ENCODE peak calls at places on chromosome 22, in seven cellular contexts. C is HCT116, M is SK-N-SH, G is HepG2, V is K562, U is H1, E is GM12878. I is an unnamed sample.

GRCh38 chr22:43313497-43314474 is 29.4 kb downstream of the SCUBE1 start:
- DNase-seq in C (no peak), E (no peak), V (no peak), G (no peak), M (no peak), U (no peak), I (no peak)

GRCh38 chr22:38180841-38181452 is 683 bp downstream of the PLA2G6 start:
- DNase-seq in G (no peak), E (no peak), U (no peak), V (peak), C (no peak), M (no peak), I (no peak)

GRCh38 chr22:49543876-49544275 is 283.8 kb downstream of the BRD1 start:
- DNase-seq in M (no peak), E (no peak), C (no peak), G (no peak), U (no peak), V (no peak), I (no peak)

GRCh38 chr22:19055801-19056200 is 66.4 kb downstream of the DGCR2 start:
- DNase-seq in M (peak), V (no peak), E (no peak), U (no peak), C (no peak), G (no peak), I (no peak)

GRCh38 chr22:28958611-28959010 is 75.2 kb downstream of the ZNRF3 start:
- DNase-seq in V (no peak), C (no peak), U (no peak), G (no peak), M (no peak), E (no peak), I (no peak)

GRCh38 chr22:28208036-28208435 is 289.0 kb upstream of the PITPNB start:
- DNase-seq in E (no peak), V (no peak), U (no peak), G (no peak), C (no peak), M (no peak), I (no peak)

GRCh38 chr22:37631448-37632173 is 7.9 kb upstream of the SH3BP1 start:
- DNase-seq in M (no peak), G (peak), C (no peak), U (no peak), E (no peak), V (no peak), I (no peak)

GRCh38 chr22:43136255-43136654 is 6.9 kb downstream of the MCAT start:
- DNase-seq in V (peak), G (peak), E (no peak), C (no peak), U (peak), M (peak), I (no peak)

GRCh38 chr22:37674951-37675929 is at the start of gene LGALS1:
- DNase-seq in U (peak), V (peak), E (no peak), M (peak), C (peak), G (peak), I (peak)

GRCh38 chr22:42389137-42389536 is 43.1 kb downstream of the NFAM1 start:
- DNase-seq in M (no peak), U (no peak), C (no peak), G (no peak), E (no peak), V (no peak), I (no peak)

GRCh38 chr22:50705219-50705691 is 32.6 kb downstream of the SHANK3 start:
- DNase-seq in U (peak), V (peak), C (no peak), G (no peak), M (peak), E (no peak), I (no peak)

GRCh38 chr22:39966522-39966921 is 6.3 kb downstream of the TMA7B start:
- DNase-seq in M (no peak), U (no peak), V (no peak), G (no peak), E (no peak), C (no peak), I (no peak)

GRCh38 chr22:39970742-39971141 is 10.5 kb downstream of the TMA7B start:
- DNase-seq in E (no peak), G (no peak), V (no peak), M (no peak), C (no peak), U (no peak), I (no peak)

GRCh38 chr22:39967996-39968968 is 8.1 kb downstream of the TMA7B start:
- DNase-seq in G (no peak), M (peak), V (no peak), U (no peak), E (no peak), C (no peak), I (peak)

GRCh38 chr22:39965749-39966148 is 5.6 kb downstream of the TMA7B start:
- DNase-seq in U (no peak), G (no peak), E (no peak), V (peak), M (no peak), C (no peak), I (no peak)

DNA sequence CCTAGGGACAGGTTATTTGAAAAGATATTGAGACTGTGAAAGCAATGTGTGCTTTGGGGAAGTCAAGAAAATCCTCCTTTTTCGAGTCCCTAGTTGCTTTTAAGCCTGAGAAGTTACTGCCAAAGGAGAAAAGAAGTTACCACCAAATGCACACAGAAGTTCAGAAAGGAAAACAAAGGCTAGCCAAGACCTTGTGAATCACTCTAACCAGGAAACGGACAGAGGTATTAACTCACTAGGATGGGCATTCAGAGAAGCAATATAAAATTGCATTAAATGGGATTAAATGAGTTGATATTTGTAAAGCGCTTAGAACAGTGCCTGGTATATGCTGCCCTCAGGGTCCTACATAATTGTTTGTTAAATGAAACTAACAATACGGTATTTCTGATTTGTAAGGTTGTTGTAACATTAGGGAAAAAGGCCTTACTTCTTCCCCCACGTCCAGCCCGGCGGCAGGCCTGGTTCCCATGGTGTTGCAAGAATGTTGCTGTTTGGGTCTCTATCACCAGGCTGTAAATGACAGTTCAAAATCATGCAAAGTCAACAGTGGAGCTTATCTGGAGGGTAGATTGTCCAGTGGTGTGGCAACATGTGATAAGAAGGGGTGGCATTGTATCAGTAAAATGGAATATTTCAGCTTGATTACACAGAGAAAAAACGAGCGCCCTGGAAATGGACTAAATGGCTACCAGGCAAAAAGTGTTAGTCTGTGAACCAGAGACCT is 7.1 kb downstream of the TMA7B start:
- DNase-seq in C (no peak), G (no peak), E (no peak), M (peak), V (no peak), U (no peak), I (no peak)
- TF ChIP-seq JUND in C (no peak), G (no peak), E (no peak), M (no peak), V (peak), U (no peak), I (no peak)

GRCh38 chr22:31954535-31955326 is 10.4 kb downstream of the YWHAH start:
- DNase-seq in C (no peak), E (no peak), V (no peak), G (no peak), U (no peak), M (no peak), I (no peak)
- TF ChIP-seq JUND in C (no peak), E (no peak), V (no peak), G (no peak), U (no peak), M (no peak), I (no peak)

GRCh38 chr22:40444483-40444787 is 74.0 kb downstream of the SGSM3 start:
- DNase-seq in U (no peak), C (no peak), M (no peak), G (no peak), V (no peak), E (no peak), I (no peak)

GRCh38 chr22:40446203-40446602 is 75.8 kb downstream of the SGSM3 start:
- DNase-seq in U (no peak), V (no peak), M (no peak), C (no peak), E (no peak), G (no peak), I (no peak)

GRCh38 chr22:40441761-40442364 is 71.5 kb downstream of the SGSM3 start:
- DNase-seq in U (no peak), G (no peak), V (no peak), M (no peak), C (no peak), E (no peak), I (no peak)

GRCh38 chr22:40449676-40450035 is 79.3 kb downstream of the SGSM3 start:
- DNase-seq in C (no peak), U (no peak), M (no peak), V (no peak), G (no peak), E (no peak), I (no peak)

GRCh38 chr22:40443675-40444482 is 73.5 kb downstream of the SGSM3 start:
- DNase-seq in M (no peak), G (no peak), C (no peak), V (no peak), E (no peak), U (no peak), I (no peak)
- TF ChIP-seq JUND in M (no peak), G (no peak), C (no peak), V (no peak), E (no peak), U (no peak), I (no peak)

DNA sequence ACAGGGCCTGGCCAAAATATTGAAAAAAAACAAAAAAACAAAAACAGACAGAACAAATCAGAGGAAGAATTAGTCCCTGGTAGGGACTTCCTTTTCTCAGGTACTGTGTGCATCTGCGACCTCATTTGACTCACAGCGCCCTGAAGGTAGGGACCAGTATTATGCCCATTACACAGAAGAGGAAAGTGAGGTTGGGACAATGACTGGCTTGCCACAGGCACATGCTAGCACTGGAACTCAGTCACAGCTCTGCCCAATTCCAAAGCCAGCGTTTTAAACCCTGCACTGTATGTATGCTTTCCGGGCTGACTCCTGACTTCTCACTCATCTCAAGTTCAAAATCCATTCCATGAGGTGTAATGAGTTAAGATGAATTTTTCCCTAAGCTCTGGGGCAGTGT is 3.3 kb downstream of the SEC14L4 start:
- DNase-seq in C (no peak), M (no peak), G (no peak), V (no peak), E (no peak), U (no peak), I (no peak)
- TF ChIP-seq JUND in C (no peak), M (no peak), G (no peak), V (no peak), E (no peak), U (no peak), I (no peak)

GRCh38 chr22:45083659-45084305 is 74.0 kb upstream of the PHF21B start:
- DNase-seq in C (no peak), G (no peak), U (no peak), V (no peak), M (no peak), E (no peak), I (no peak)
- TF ChIP-seq JUND in C (no peak), G (no peak), U (no peak), V (no peak), M (peak), E (no peak), I (no peak)

DNA sequence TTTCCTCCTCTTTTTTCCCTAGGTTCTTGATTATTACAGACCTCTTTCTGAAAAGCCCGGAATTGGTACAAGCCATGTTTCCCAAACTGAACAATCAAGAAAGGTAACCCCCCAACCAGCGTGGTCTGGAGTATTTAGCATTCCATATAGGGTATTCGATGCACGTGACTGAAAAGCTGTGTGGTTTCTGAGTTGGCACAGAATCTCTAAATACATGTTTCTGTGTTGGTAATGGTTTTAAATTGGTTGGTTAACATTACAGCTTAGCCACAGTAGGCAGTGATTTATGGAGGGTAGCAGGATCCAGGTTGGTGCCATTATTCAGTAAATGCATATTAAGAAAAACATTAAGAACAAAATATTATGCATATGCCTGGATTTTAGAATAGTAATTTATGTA is 46.8 kb downstream of the ATXN10 start:
- DNase-seq in V (no peak), C (no peak), G (no peak), M (no peak), E (no peak), U (no peak), I (no peak)
- TF ChIP-seq JUND in V (no peak), C (no peak), G (no peak), M (no peak), E (no peak), U (no peak), I (no peak)

GRCh38 chr22:30393885-30394284 is 2.9 kb upstream of the SEC14L2 start:
- DNase-seq in G (no peak), M (no peak), V (no peak), E (no peak), U (no peak), C (no peak), I (no peak)
- TF ChIP-seq JUND in G (no peak), M (no peak), V (no peak), E (no peak), U (no peak), C (no peak), I (no peak)

DNA sequence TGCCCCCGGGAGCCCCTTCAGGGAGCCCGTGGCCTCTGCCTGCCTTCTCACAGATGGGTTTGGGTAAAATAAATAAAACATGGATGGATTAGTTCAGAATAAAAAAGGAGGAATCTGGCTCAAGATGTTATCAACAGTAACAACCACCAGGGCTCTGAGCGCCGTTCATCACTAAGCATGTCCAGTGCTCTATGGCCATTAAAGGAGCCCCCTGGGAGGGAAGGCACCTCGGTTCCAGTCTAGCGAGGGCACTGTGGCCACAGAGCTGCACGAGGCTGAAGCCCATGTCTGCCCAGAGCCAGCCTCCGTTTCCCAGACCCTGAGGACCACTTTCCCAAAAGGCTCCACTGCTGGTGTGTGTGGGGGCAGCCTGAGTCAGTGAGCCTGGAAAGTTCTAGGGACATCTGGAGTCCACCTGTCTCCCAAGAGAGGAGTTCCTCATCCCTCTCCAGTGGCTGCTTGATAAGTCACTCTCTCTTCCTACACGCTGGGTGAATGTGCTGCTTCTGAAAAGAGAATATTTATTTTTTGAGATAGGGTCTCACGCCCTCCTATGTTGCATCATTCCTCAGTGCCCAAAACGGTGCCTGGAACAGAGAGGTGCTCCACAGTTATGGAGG is 614.6 kb downstream of the TBC1D22A start:
- DNase-seq in M (no peak), U (no peak), E (no peak), G (no peak), C (no peak), V (no peak), I (no peak)
- TF ChIP-seq JUND in M (no peak), U (no peak), E (no peak), G (no peak), C (no peak), V (no peak), I (no peak)

GRCh38 chr22:26894766-26895485 is 237.5 kb downstream of the MIAT start:
- DNase-seq in M (no peak), U (peak), G (peak), C (peak), V (no peak), E (no peak), I (no peak)

GRCh38 chr22:26893034-26893710 is 235.8 kb downstream of the MIAT start:
- DNase-seq in G (no peak), V (no peak), C (no peak), E (no peak), M (no peak), U (peak), I (no peak)

GRCh38 chr22:26892401-26893033 is 235.1 kb downstream of the MIAT start:
- DNase-seq in C (no peak), M (no peak), G (no peak), V (no peak), U (peak), E (no peak), I (no peak)

GRCh38 chr22:26893711-26894110 is 236.3 kb downstream of the MIAT start:
- DNase-seq in E (no peak), V (no peak), M (no peak), U (peak), C (no peak), G (no peak), I (no peak)

GRCh38 chr22:26894362-26894761 is 237.0 kb downstream of the MIAT start:
- DNase-seq in M (no peak), G (no peak), C (no peak), E (no peak), U (no peak), V (no peak), I (no peak)
- TF ChIP-seq JUND in M (no peak), G (no peak), C (no peak), E (no peak), U (no peak), V (no peak), I (no peak)

GRCh38 chr22:36399473-36399780 is 11.7 kb upstream of the MYH9 start:
- DNase-seq in M (no peak), E (no peak), V (no peak), G (no peak), U (no peak), C (no peak), I (no peak)
- TF ChIP-seq JUND in M (no peak), E (no peak), V (no peak), G (no peak), U (no peak), C (no peak), I (no peak)

I was measured in T47D.